ENCODE peak calls at places on chromosomes 13 and 19, in six cellular contexts. Q is mesenchymal stem cell; C is heart right ventricle; T is CD4-positive, alpha-beta memory T cell; E is stomach; P is prostate gland. U is an unnamed sample.

GRCh38 chr19:46958542-46958941 is 61.1 kb upstream of the NPAS1 start:
- DNase-seq in E (no peak), Q (peak), C (no peak), T (no peak), P (no peak), U (no peak)

GRCh38 chr13:20410726-20411125 is 114.9 kb downstream of the CRYL1 start:
- DNase-seq in Q (no peak), T (no peak), C (no peak), P (no peak), E (no peak), U (no peak)

GRCh38 chr13:94764576-94765321 is 52.4 kb upstream of the SOX21 start:
- DNase-seq in P (no peak), E (no peak), C (no peak), Q (no peak), T (no peak), U (no peak)

GRCh38 chr13:77660841-77661250 is 36.6 kb upstream of the SLAIN1 start:
- DNase-seq in P (no peak), Q (no peak), T (no peak), C (no peak), E (no peak), U (no peak)

GRCh38 chr13:26978081-26978860 is 193.3 kb downstream of the USP12 start:
- DNase-seq in T (no peak), E (no peak), Q (no peak), C (no peak), P (no peak), U (no peak)

GRCh38 chr13:37107868-37108267 is 2.4 kb upstream of the CSNK1A1L start:
- DNase-seq in P (no peak), Q (no peak), C (no peak), E (no peak), T (no peak), U (no peak)

GRCh38 chr19:20858218-20858617 is 64.8 kb upstream of the ZNF85 start:
- DNase-seq in C (no peak), P (no peak), T (no peak), E (no peak), Q (no peak), U (no peak)

GRCh38 chr19:16384688-16385087 is 60.1 kb downstream of the KLF2 start:
- DNase-seq in E (no peak), T (no peak), C (no peak), Q (no peak), P (no peak), U (no peak)

GRCh38 chr13:93066187-93066586 is 160.4 kb upstream of the GPC6 start:
- DNase-seq in P (no peak), C (no peak), Q (peak), E (no peak), T (no peak), U (no peak)

GRCh38 chr13:110273254-110273653 is 33.7 kb downstream of the COL4A1 start:
- DNase-seq in P (no peak), C (no peak), E (no peak), Q (no peak), T (no peak), U (no peak)

GRCh38 chr13:39040206-39040605 is 1.9 kb downstream of the NHLRC3 start:
- DNase-seq in C (no peak), T (no peak), P (no peak), Q (peak), E (no peak), U (no peak)

GRCh38 chr19:23116802-23117571 is at the start of gene ZNF730:
- DNase-seq in P (peak), T (peak), E (no peak), Q (peak), C (peak), U (peak)

GRCh38 chr13:50484472-50485113 is 358.9 kb downstream of the DLEU7 start:
- DNase-seq in Q (no peak), P (no peak), E (no peak), T (no peak), C (no peak), U (no peak)

GRCh38 chr19:40982594-40983101 is 8.4 kb upstream of the CYP2B6 start:
- DNase-seq in E (no peak), T (no peak), C (no peak), P (no peak), Q (no peak), U (no peak)

GRCh38 chr19:5470264-5470671 is 15.1 kb downstream of the ZNRF4 start:
- DNase-seq in T (no peak), Q (no peak), C (no peak), E (peak), P (peak), U (no peak)

DNA sequence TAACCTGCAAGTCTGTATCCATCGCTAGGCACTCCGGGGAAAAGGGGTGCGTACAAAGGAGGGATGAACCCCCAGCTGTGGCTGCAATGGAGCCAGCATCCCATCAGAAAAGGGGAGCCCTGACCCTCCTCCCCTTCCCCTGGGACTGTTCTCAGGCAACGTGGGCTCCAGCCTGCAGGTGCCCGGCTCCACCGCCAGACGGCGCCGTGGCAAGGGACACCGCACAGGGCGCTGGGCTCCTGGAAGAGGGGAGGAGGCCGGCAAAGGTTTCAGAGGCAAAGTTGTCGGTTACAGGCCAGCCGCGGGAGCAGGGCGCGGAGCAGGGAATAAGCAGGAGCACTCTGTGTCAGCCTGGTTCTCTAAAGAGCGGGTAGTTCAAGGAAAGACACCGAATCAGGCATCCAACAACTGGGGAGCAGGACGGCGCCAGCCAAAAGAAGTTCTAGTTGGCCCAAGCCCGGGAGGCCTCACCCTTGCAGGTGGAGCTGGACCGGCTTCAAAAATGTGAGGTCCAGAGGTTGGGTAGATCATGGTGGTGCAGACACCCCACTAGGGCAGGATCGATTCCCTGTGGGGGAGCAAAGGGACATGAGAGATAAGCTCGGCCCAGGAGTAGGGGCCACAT is 53.0 kb upstream of the ATP12A start:
- DNase-seq in P (no peak), C (no peak), T (no peak), E (peak), Q (no peak), U (no peak)
- H3K27ac ChIP-seq in P (no peak), C (no peak), T (peak), E (no peak), Q (no peak), U (no peak)

DNA sequence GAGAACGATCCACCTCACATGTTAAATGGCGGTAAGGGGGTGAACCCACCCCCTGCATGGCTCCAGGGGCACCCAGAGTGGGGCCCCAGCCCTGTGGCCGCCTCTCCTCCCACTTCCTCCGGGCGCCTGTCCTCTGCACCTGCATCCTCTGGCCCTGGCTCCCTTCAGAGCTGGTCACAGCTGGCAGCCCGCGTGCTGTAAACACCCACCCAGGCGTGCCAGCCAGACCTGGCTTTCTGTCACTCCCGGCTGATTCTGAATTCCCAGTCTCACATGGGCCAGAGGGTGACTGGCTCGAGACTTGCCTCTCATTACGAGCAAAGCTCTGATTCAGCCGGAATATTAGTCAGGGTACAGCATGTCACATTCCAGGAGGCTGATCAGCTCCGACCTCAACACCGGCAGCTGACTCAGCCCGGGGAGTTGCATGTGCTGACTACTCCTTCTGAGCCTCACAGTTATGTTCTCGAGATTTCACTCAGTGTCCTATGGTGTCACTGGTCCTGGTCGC is 75.1 kb downstream of the GNG7 start:
- DNase-seq in Q (peak), T (no peak), P (peak), C (peak), E (peak), U (no peak)
- H3K27ac ChIP-seq in Q (peak), T (no peak), P (peak), C (peak), E (peak), U (peak)

DNA sequence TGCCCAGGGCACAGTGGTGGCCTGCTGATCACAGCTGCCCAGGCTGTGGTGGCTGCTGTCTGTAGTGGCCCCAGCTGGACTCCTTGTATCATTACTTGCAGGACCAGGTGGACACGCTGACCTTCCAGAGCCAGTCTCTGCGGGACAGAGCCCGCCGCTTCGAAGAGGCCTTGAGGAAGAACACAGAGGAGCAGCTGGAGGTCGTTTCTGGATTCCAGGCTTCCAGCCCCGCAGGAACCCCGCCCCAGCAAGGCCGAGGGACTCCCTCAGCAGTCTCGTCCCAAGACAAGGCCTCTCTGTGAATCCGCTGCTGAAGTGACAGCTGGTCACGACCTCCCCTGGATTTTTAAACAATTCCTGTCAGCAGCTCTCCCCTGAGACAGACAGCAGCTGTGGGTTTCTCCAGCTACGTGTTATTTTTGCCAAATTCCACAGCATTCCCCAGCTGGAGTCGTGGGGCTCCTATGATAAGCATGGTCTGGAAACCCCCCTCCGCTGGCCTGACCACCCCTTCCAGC is 98.3 kb downstream of the SLC7A1 start:
- DNase-seq in C (peak), T (no peak), P (no peak), Q (peak), E (no peak), U (no peak)
- H3K27ac ChIP-seq in C (no peak), T (no peak), P (no peak), Q (peak), E (no peak), U (no peak)

GRCh38 chr19:10922638-10923014 is 5.8 kb downstream of the YIPF2 start:
- DNase-seq in E (no peak), T (no peak), Q (no peak), P (no peak), C (no peak), U (no peak)
- H3K27ac ChIP-seq in E (no peak), T (no peak), Q (no peak), P (no peak), C (no peak), U (no peak)

GRCh38 chr13:75803982-75804381 is 167.9 kb downstream of the LMO7 start:
- DNase-seq in C (no peak), T (no peak), E (no peak), P (no peak), Q (no peak), U (no peak)
- H3K27ac ChIP-seq in C (peak), T (no peak), E (peak), P (peak), Q (no peak), U (no peak)

DNA sequence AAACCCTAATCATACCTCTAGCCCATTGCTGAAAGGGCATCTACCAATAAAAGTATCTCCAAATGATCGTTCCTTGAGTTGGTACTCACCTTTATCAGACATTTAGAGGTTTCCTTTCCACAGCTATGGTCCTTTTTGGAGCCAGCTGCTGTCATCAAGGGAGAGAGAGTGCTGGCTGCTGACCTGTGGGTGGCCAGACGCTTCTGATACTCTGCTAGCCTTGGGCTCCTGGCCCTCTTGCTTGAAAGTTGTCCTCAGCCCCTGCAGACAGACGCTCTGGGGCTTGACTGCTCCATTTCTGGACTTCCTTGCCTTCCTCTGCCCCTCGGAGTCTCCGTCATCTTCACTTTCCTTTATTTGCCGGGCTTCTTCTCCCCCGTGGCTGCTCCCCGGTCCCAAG is 499.1 kb downstream of the DIAPH3 start:
- DNase-seq in P (no peak), T (no peak), C (no peak), Q (no peak), E (no peak), U (no peak)
- H3K27ac ChIP-seq in P (no peak), T (no peak), C (no peak), Q (no peak), E (no peak), U (no peak)

GRCh38 chr13:97231118-97231831 is 9.1 kb downstream of the MBNL2 start:
- DNase-seq in T (no peak), C (no peak), E (no peak), P (no peak), Q (no peak), U (no peak)
- H3K27ac ChIP-seq in T (no peak), C (no peak), E (peak), P (no peak), Q (no peak), U (peak)

GRCh38 chr13:98804336-98804855 is 51.9 kb upstream of the SLC15A1 start:
- DNase-seq in T (no peak), P (no peak), Q (no peak), E (no peak), C (no peak), U (no peak)

GRCh38 chr13:98801626-98802418 is 49.4 kb upstream of the SLC15A1 start:
- DNase-seq in C (no peak), T (no peak), P (no peak), E (no peak), Q (no peak), U (no peak)

GRCh38 chr13:98802548-98802947 is 50.1 kb upstream of the SLC15A1 start:
- DNase-seq in C (no peak), P (no peak), T (no peak), E (no peak), Q (no peak), U (no peak)

GRCh38 chr13:98800078-98800477 is 47.6 kb upstream of the SLC15A1 start:
- DNase-seq in T (no peak), C (no peak), E (no peak), P (no peak), Q (no peak), U (no peak)

GRCh38 chr13:98802999-98803666 is 50.7 kb upstream of the SLC15A1 start:
- DNase-seq in E (no peak), C (no peak), Q (no peak), T (no peak), P (no peak), U (no peak)
- H3K27ac ChIP-seq in E (no peak), C (no peak), Q (no peak), T (no peak), P (no peak), U (no peak)